ENCODE peak calls at places on chromosomes 16 and 17, in six cellular contexts. D is IMR-90, W is GM23248, H is fibroblast of lung, R is H9, G is HCT116. S is an unnamed sample.

GRCh38 chr17:63946440-63947363 is 14.6 kb upstream of the CD79B start:
- DNase-seq in H (peak), W (peak), G (peak), R (peak), D (peak), S (peak)

GRCh38 chr17:64457156-64457555 is 8.2 kb downstream of the MILR1 start:
- DNase-seq in D (peak), R (no peak), G (no peak), H (peak), W (peak), S (no peak)

GRCh38 chr17:46777943-46778915 is 40.3 kb downstream of the WNT3 start:
- DNase-seq in D (no peak), W (peak), R (no peak), G (no peak), H (no peak), S (peak)

GRCh38 chr16:25693621-25694020 is 1.9 kb downstream of the HS3ST4 start:
- DNase-seq in G (no peak), H (no peak), W (no peak), R (no peak), D (no peak), S (peak)

GRCh38 chr17:17900615-17901520 is 64.1 kb upstream of the SREBF1 start:
- DNase-seq in W (peak), R (no peak), G (peak), H (peak), D (peak), S (no peak)

GRCh38 chr16:73949574-73950348 is 346.9 kb upstream of the PSMD7 start:
- DNase-seq in G (no peak), W (peak), R (no peak), D (peak), H (peak), S (no peak)

GRCh38 chr17:32869345-32870026 is 7.4 kb downstream of the MYO1D start:
- DNase-seq in W (peak), R (no peak), H (no peak), D (no peak), G (no peak), S (no peak)

GRCh38 chr16:22425036-22425801 is 50.8 kb upstream of the CDR2 start:
- DNase-seq in G (no peak), W (peak), H (peak), D (no peak), R (no peak), S (no peak)

GRCh38 chr17:9218911-9219310 is 197.6 kb downstream of the NTN1 start:
- DNase-seq in R (no peak), H (no peak), G (no peak), D (no peak), W (no peak), S (no peak)

GRCh38 chr17:953767-954166 is 25.8 kb downstream of the NXN start:
- DNase-seq in G (no peak), W (no peak), R (no peak), D (no peak), H (no peak), S (no peak)

GRCh38 chr17:2025622-2026309 is 632 bp upstream of the RTN4RL1 start:
- DNase-seq in G (no peak), R (peak), H (peak), W (peak), D (peak), S (peak)

GRCh38 chr17:8465381-8466158 is 29.9 kb downstream of the NDEL1 start:
- DNase-seq in H (peak), G (no peak), D (no peak), W (no peak), R (no peak), S (no peak)

GRCh38 chr17:61389670-61390478 is 9.8 kb upstream of the TBX2 start:
- DNase-seq in H (peak), D (peak), W (peak), G (no peak), R (peak), S (peak)

GRCh38 chr17:50361561-50362480 is 11.2 kb downstream of the MRPL27 start:
- DNase-seq in D (peak), R (peak), W (peak), H (peak), G (peak), S (peak)

GRCh38 chr17:50172130-50172529 is 6.3 kb downstream of the SGCA start:
- DNase-seq in G (no peak), H (no peak), D (no peak), R (no peak), W (no peak), S (no peak)

GRCh38 chr17:83196973-83197880 is 117.8 kb downstream of the METRNL start:
- DNase-seq in H (no peak), G (no peak), R (no peak), D (no peak), W (peak), S (no peak)

GRCh38 chr17:66655861-66656260 is 179.1 kb upstream of the CACNG5 start:
- DNase-seq in W (peak), D (peak), G (no peak), R (no peak), H (no peak), S (no peak)

GRCh38 chr17:2157081-2157480 is 102.2 kb downstream of the HIC1 start:
- DNase-seq in D (peak), R (no peak), W (peak), G (no peak), H (no peak), S (no peak)

GRCh38 chr17:75571197-75571884 is 16.3 kb upstream of the MYO15B start:
- DNase-seq in H (no peak), W (no peak), G (no peak), R (no peak), D (peak), S (no peak)

GRCh38 chr16:10777356-10777755 is 33.7 kb downstream of the NUBP1 start:
- DNase-seq in D (no peak), W (no peak), G (no peak), H (no peak), R (no peak), S (no peak)

GRCh38 chr16:31094088-31094423 is 541 bp downstream of the VKORC1 start:
- DNase-seq in R (peak), H (no peak), D (no peak), G (no peak), W (peak), S (peak)

GRCh38 chr17:49315974-49316570 is 46.0 kb downstream of the ZNF652 start:
- DNase-seq in W (peak), R (no peak), D (peak), G (no peak), H (no peak), S (no peak)

GRCh38 chr17:38908676-38909181 is 16.7 kb upstream of the LASP1NB start:
- DNase-seq in W (no peak), D (no peak), R (no peak), G (no peak), H (no peak), S (no peak)

GRCh38 chr17:49861150-49861884 is 13.4 kb upstream of the TAC4 start:
- DNase-seq in R (peak), D (peak), H (peak), W (peak), G (no peak), S (peak)

DNA sequence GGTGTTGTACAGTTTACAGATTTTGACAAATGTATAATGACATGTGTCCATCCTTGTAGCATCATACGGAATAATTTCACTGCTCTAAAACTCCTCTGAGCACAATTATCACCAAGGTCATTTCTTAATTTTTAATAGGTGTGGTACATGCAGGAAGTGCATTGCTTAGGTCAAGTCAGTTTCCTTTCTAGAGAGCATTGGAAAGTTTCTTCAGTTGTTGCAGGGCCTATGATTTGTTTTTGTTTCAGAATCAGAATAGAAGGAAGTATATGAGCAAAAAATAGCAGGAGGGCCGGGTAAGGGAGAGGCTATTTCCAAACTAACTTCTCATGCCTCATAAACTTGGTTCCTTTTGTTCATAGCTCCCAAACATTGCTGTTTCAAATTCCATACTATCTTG is 24.0 kb upstream of the SLFN5 start:
- DNase-seq in R (no peak), D (no peak), W (no peak), G (no peak), H (no peak), S (no peak)
- H3K4me2 ChIP-seq in R (no peak), D (no peak), W (no peak), G (no peak), H (no peak), S (no peak)

GRCh38 chr17:7022791-7023571 is at the start of gene BCL6B:
- DNase-seq in D (no peak), G (no peak), R (peak), W (no peak), H (no peak), S (peak)
- H3K9ac ChIP-seq in D (peak), G (peak), R (peak), W (peak), H (no peak), S (no peak)

GRCh38 chr16:4377573-4378146 is 6.0 kb downstream of the VASN start:
- DNase-seq in R (no peak), G (no peak), D (no peak), W (peak), H (no peak), S (peak)

GRCh38 chr16:4378202-4378666 is 6.6 kb downstream of the VASN start:
- DNase-seq in G (no peak), H (no peak), R (no peak), W (peak), D (no peak), S (no peak)

GRCh38 chr16:4380131-4381063 is 8.7 kb downstream of the VASN start:
- DNase-seq in R (no peak), W (peak), H (no peak), G (no peak), D (no peak), S (no peak)

GRCh38 chr16:4376820-4377572 is 5.3 kb downstream of the VASN start:
- DNase-seq in G (no peak), W (no peak), D (no peak), H (no peak), R (no peak), S (no peak)

GRCh38 chr16:4379001-4379688 is 7.5 kb downstream of the VASN start:
- DNase-seq in W (no peak), D (no peak), G (no peak), H (no peak), R (no peak), S (no peak)
- H3K4me2 ChIP-seq in W (no peak), D (no peak), G (no peak), H (no peak), R (no peak), S (no peak)

GRCh38 chr16:68564367-68564985 is 25.4 kb downstream of the ZFP90 start:
- DNase-seq in W (peak), H (peak), D (peak), G (no peak), R (no peak), S (peak)

GRCh38 chr16:68563631-68564366 is 24.7 kb downstream of the ZFP90 start:
- DNase-seq in W (peak), G (no peak), D (no peak), H (peak), R (no peak), S (no peak)
- H3K9ac ChIP-seq in W (no peak), G (no peak), D (no peak), H (no peak), R (no peak), S (no peak)

GRCh38 chr16:49604602-49605001 is 231.0 kb downstream of the C16orf78 start:
- DNase-seq in W (no peak), G (no peak), D (no peak), R (peak), H (no peak), S (no peak)
- H3K4me2 ChIP-seq in W (no peak), G (no peak), D (no peak), R (no peak), H (no peak), S (no peak)